ENCODE peak calls at places on chromosomes 16 and 17, in nine cellular contexts. R is esophagus squamous epithelium; Y is HFFc6; M is neural progenitor cell; D is cardiac fibroblast; A is stimulated activated CD8-positive, alpha-beta memory T cell treated with anti-CD3 and anti-CD28 coated beads, Interleukin-12 subunit alpha, Interleukin-12 subunit beta, amount 100 ng/mL, for 1 hour; C is activated naive CD4-positive, alpha-beta T cell; X is progenitor cell of endocrine pancreas; T is G401. F is an unnamed sample.

GRCh38 chr16:70695351-70696070 is 9.7 kb upstream of the MTSS2 start:
- DNase-seq in R (no peak), Y (no peak), M (peak), D (peak), A (no peak), C (no peak), X (no peak), T (no peak), F (no peak)

GRCh38 chr17:27485711-27486495 is 29.7 kb downstream of the KSR1 start:
- DNase-seq in R (no peak), Y (no peak), M (no peak), D (no peak), A (no peak), C (no peak), X (no peak), T (no peak), F (no peak)

GRCh38 chr16:59540621-59541020 is 806.5 kb upstream of the GOT2 start:
- DNase-seq in R (no peak), Y (peak), M (no peak), D (no peak), A (no peak), C (no peak), X (no peak), T (no peak), F (no peak)

GRCh38 chr17:71828182-71828596 is 292.6 kb upstream of the SOX9 start:
- DNase-seq in R (no peak), Y (no peak), M (peak), D (peak), A (no peak), C (no peak), X (no peak), T (peak), F (no peak)

GRCh38 chr17:64281962-64282752 is 19.1 kb upstream of the TEX2 start:
- DNase-seq in R (no peak), Y (peak), M (peak), D (peak), A (no peak), C (no peak), X (peak), T (peak), F (no peak)

GRCh38 chr17:61007980-61008379 is 330.3 kb downstream of the BCAS3 start:
- DNase-seq in R (no peak), Y (no peak), M (peak), D (peak), A (no peak), C (no peak), X (no peak), T (peak), F (no peak)

GRCh38 chr16:72865835-72866234 is 182.1 kb downstream of the ZFHX3 start:
- DNase-seq in R (no peak), Y (no peak), M (no peak), D (no peak), A (no peak), C (no peak), X (no peak), T (no peak), F (no peak)

GRCh38 chr16:88658714-88659113 is 4.2 kb downstream of the MVD start:
- DNase-seq in R (no peak), Y (no peak), M (no peak), D (no peak), A (no peak), C (no peak), X (no peak), T (no peak), F (no peak)

GRCh38 chr17:79215631-79216030 is 141.0 kb downstream of the ENGASE start:
- DNase-seq in R (no peak), Y (no peak), M (no peak), D (no peak), A (no peak), C (no peak), X (no peak), T (no peak), F (no peak)

GRCh38 chr17:6507535-6507934 is 48.8 kb downstream of the PITPNM3 start:
- DNase-seq in R (no peak), Y (peak), M (no peak), D (peak), A (no peak), C (no peak), X (no peak), T (no peak), F (no peak)

GRCh38 chr17:77886387-77886728 is 72.1 kb upstream of the TNRC6C start:
- DNase-seq in R (no peak), Y (no peak), M (no peak), D (no peak), A (no peak), C (no peak), X (no peak), T (no peak), F (no peak)

GRCh38 chr16:66523861-66524354 is 26.0 kb downstream of the TK2 start:
- DNase-seq in R (no peak), Y (no peak), M (no peak), D (peak), A (no peak), C (no peak), X (no peak), T (no peak), F (no peak)

GRCh38 chr16:66948034-66948821 is 12.8 kb upstream of the CES3 start:
- DNase-seq in R (no peak), Y (no peak), M (no peak), D (no peak), A (no peak), C (no peak), X (no peak), T (peak), F (no peak)

GRCh38 chr17:78019367-78019975 is 61.0 kb downstream of the TNRC6C start:
- DNase-seq in R (no peak), Y (peak), M (no peak), D (peak), A (no peak), C (no peak), X (no peak), T (peak), F (no peak)

GRCh38 chr16:55559233-55559632 is 7.3 kb upstream of the CAPNS2 start:
- DNase-seq in R (no peak), Y (peak), M (no peak), D (peak), A (no peak), C (no peak), X (no peak), T (no peak), F (no peak)

GRCh38 chr16:49932943-49933342 is 77.0 kb upstream of the ZNF423 start:
- DNase-seq in R (no peak), Y (peak), M (no peak), D (peak), A (no peak), C (no peak), X (no peak), T (peak), F (no peak)

GRCh38 chr17:35241520-35241919 is 1.4 kb upstream of the SLFN5 start:
- DNase-seq in R (no peak), Y (no peak), M (no peak), D (no peak), A (peak), C (no peak), X (no peak), T (no peak), F (no peak)

GRCh38 chr17:53822764-53823163 is at the start of gene KIF2B:
- DNase-seq in R (no peak), Y (no peak), M (no peak), D (no peak), A (no peak), C (no peak), X (no peak), T (no peak), F (no peak)

GRCh38 chr16:399278-400019 is 2.2 kb upstream of the DECR2 start:
- DNase-seq in R (no peak), Y (no peak), M (no peak), D (no peak), A (no peak), C (no peak), X (no peak), T (no peak), F (no peak)

GRCh38 chr16:74877706-74878105 is 103.1 kb upstream of the FA2H start:
- DNase-seq in R (no peak), Y (no peak), M (no peak), D (no peak), A (no peak), C (no peak), X (no peak), T (no peak), F (no peak)

GRCh38 chr16:6861136-6861535 is 471.5 kb upstream of the RBFOX1 start:
- DNase-seq in R (no peak), Y (no peak), M (peak), D (no peak), A (no peak), C (no peak), X (no peak), T (no peak), F (no peak)

GRCh38 chr16:67926181-67926742 is 5.4 kb downstream of the CTRL start:
- DNase-seq in R (no peak), Y (no peak), M (no peak), D (no peak), A (no peak), C (no peak), X (no peak), T (peak), F (no peak)

GRCh38 chr17:49968380-49969133 is 433 bp upstream of the DLX4 start:
- DNase-seq in R (no peak), Y (peak), M (peak), D (peak), A (peak), C (peak), X (peak), T (peak), F (no peak)

GRCh38 chr17:33520404-33521032 is 227.4 kb upstream of the ASIC2 start:
- DNase-seq in R (no peak), Y (no peak), M (peak), D (peak), A (peak), C (peak), X (peak), T (peak), F (no peak)

GRCh38 chr17:61574542-61575351 is 16.3 kb downstream of the NACA2 start:
- DNase-seq in R (no peak), Y (peak), M (peak), D (peak), A (no peak), C (no peak), X (no peak), T (peak), F (no peak)

GRCh38 chr16:73878616-73879015 is 418.0 kb upstream of the PSMD7 start:
- DNase-seq in R (no peak), Y (peak), M (peak), D (peak), A (no peak), C (no peak), X (no peak), T (peak), F (no peak)

GRCh38 chr17:19000531-19001011 is 4.0 kb downstream of the FAM83G start:
- DNase-seq in R (no peak), Y (no peak), M (peak), D (peak), A (no peak), C (no peak), X (no peak), T (no peak), F (no peak)

GRCh38 chr16:22757202-22757601 is 56.8 kb upstream of the HS3ST2 start:
- DNase-seq in R (no peak), Y (no peak), M (no peak), D (no peak), A (no peak), C (no peak), X (no peak), T (no peak), F (no peak)

GRCh38 chr16:8236816-8237215 is 353.5 kb downstream of the TMEM114 start:
- DNase-seq in R (no peak), Y (no peak), M (no peak), D (no peak), A (no peak), C (no peak), X (no peak), T (no peak), F (no peak)

GRCh38 chr16:11134722-11135121 is 121.3 kb downstream of the SOCS1 start:
- DNase-seq in R (no peak), Y (no peak), M (no peak), D (peak), A (no peak), C (no peak), X (no peak), T (no peak), F (no peak)

GRCh38 chr16:30741461-30741914 is 6.7 kb upstream of the PHKG2 start:
- DNase-seq in R (no peak), Y (peak), M (no peak), D (peak), A (no peak), C (no peak), X (no peak), T (no peak), F (no peak)

F was measured in cortex of kidney.